ENCODE peak calls at places on chromosomes 1 and 21, in four cellular contexts. One of them, this sample, is unnamed.

GRCh38 chr1:220528679-220529529 is 968 bp downstream of the MARK1 start:
- DNase-seq in stimulated activated CD4-positive, alpha-beta T cell treated with anti-CD3 and anti-CD28 coated beads, Interleukin-4, amount 100 ng/mL, for 4 hours: no peak
- DNase-seq in dorsolateral prefrontal cortex: peak; percentile 45
- DNase-seq in mucosa of gallbladder: no peak
- DNase-seq in this sample: peak; percentile 19

GRCh38 chr1:92691937-92692336 is 93.0 kb downstream of the EVI5 start:
- DNase-seq in mucosa of gallbladder: no peak
- DNase-seq in dorsolateral prefrontal cortex: no peak
- DNase-seq in stimulated activated CD4-positive, alpha-beta T cell treated with anti-CD3 and anti-CD28 coated beads, Interleukin-4, amount 100 ng/mL, for 4 hours: no peak
- DNase-seq in this sample: no peak

GRCh38 chr1:234607091-234608025 is 2.6 kb downstream of the IRF2BP2 start:
- DNase-seq in mucosa of gallbladder: no peak
- DNase-seq in stimulated activated CD4-positive, alpha-beta T cell treated with anti-CD3 and anti-CD28 coated beads, Interleukin-4, amount 100 ng/mL, for 4 hours: no peak
- DNase-seq in dorsolateral prefrontal cortex: peak; percentile 55
- DNase-seq in this sample: no peak

GRCh38 chr1:175866776-175867175 is 123.4 kb upstream of the TNR start:
- DNase-seq in dorsolateral prefrontal cortex: no peak
- DNase-seq in stimulated activated CD4-positive, alpha-beta T cell treated with anti-CD3 and anti-CD28 coated beads, Interleukin-4, amount 100 ng/mL, for 4 hours: no peak
- DNase-seq in mucosa of gallbladder: no peak
- DNase-seq in this sample: no peak

GRCh38 chr21:43925609-43926008 is 60.6 kb downstream of the AGPAT3 start:
- DNase-seq in mucosa of gallbladder: no peak
- DNase-seq in dorsolateral prefrontal cortex: no peak
- DNase-seq in stimulated activated CD4-positive, alpha-beta T cell treated with anti-CD3 and anti-CD28 coated beads, Interleukin-4, amount 100 ng/mL, for 4 hours: no peak
- DNase-seq in this sample: no peak

GRCh38 chr1:210132582-210132981 is 100.0 kb upstream of the SERTAD4 start:
- DNase-seq in mucosa of gallbladder: peak; percentile 18
- DNase-seq in dorsolateral prefrontal cortex: no peak
- DNase-seq in stimulated activated CD4-positive, alpha-beta T cell treated with anti-CD3 and anti-CD28 coated beads, Interleukin-4, amount 100 ng/mL, for 4 hours: no peak
- DNase-seq in this sample: no peak

GRCh38 chr21:34612056-34612455 is 2.9 kb downstream of the RCAN1 start:
- DNase-seq in dorsolateral prefrontal cortex: no peak
- DNase-seq in mucosa of gallbladder: no peak
- DNase-seq in stimulated activated CD4-positive, alpha-beta T cell treated with anti-CD3 and anti-CD28 coated beads, Interleukin-4, amount 100 ng/mL, for 4 hours: no peak
- DNase-seq in this sample: no peak

GRCh38 chr1:179025125-179025974 is at the start of gene FAM20B:
- DNase-seq in stimulated activated CD4-positive, alpha-beta T cell treated with anti-CD3 and anti-CD28 coated beads, Interleukin-4, amount 100 ng/mL, for 4 hours: peak; percentile 88
- DNase-seq in dorsolateral prefrontal cortex: peak; percentile 95
- DNase-seq in mucosa of gallbladder: peak; percentile 96
- DNase-seq in this sample: peak; percentile 90

GRCh38 chr1:233281711-233282581 is 13.6 kb downstream of the PCNX2 start:
- DNase-seq in mucosa of gallbladder: no peak
- DNase-seq in dorsolateral prefrontal cortex: no peak
- DNase-seq in stimulated activated CD4-positive, alpha-beta T cell treated with anti-CD3 and anti-CD28 coated beads, Interleukin-4, amount 100 ng/mL, for 4 hours: no peak
- DNase-seq in this sample: no peak

GRCh38 chr1:214364335-214364734 is 83.4 kb downstream of the SMYD2 start:
- DNase-seq in stimulated activated CD4-positive, alpha-beta T cell treated with anti-CD3 and anti-CD28 coated beads, Interleukin-4, amount 100 ng/mL, for 4 hours: no peak
- DNase-seq in mucosa of gallbladder: no peak
- DNase-seq in dorsolateral prefrontal cortex: no peak
- DNase-seq in this sample: no peak

GRCh38 chr21:39184050-39184980 is 1.1 kb upstream of the PSMG1 start:
- DNase-seq in dorsolateral prefrontal cortex: no peak
- DNase-seq in stimulated activated CD4-positive, alpha-beta T cell treated with anti-CD3 and anti-CD28 coated beads, Interleukin-4, amount 100 ng/mL, for 4 hours: no peak
- DNase-seq in mucosa of gallbladder: no peak
- DNase-seq in this sample: no peak

GRCh38 chr21:44296916-44297315 is 2.9 kb upstream of the PFKL start:
- DNase-seq in mucosa of gallbladder: no peak
- DNase-seq in dorsolateral prefrontal cortex: no peak
- DNase-seq in stimulated activated CD4-positive, alpha-beta T cell treated with anti-CD3 and anti-CD28 coated beads, Interleukin-4, amount 100 ng/mL, for 4 hours: no peak
- DNase-seq in this sample: no peak

GRCh38 chr1:44237721-44238457 is 24.6 kb downstream of the DMAP1 start:
- DNase-seq in stimulated activated CD4-positive, alpha-beta T cell treated with anti-CD3 and anti-CD28 coated beads, Interleukin-4, amount 100 ng/mL, for 4 hours: peak; percentile 44
- DNase-seq in mucosa of gallbladder: no peak
- DNase-seq in dorsolateral prefrontal cortex: no peak
- DNase-seq in this sample: no peak

GRCh38 chr1:197799271-197799670 is 24.0 kb upstream of the DENND1B start:
- DNase-seq in dorsolateral prefrontal cortex: no peak
- DNase-seq in mucosa of gallbladder: no peak
- DNase-seq in stimulated activated CD4-positive, alpha-beta T cell treated with anti-CD3 and anti-CD28 coated beads, Interleukin-4, amount 100 ng/mL, for 4 hours: no peak
- DNase-seq in this sample: no peak

GRCh38 chr1:187264995-187265602 is 436.4 kb downstream of the PLA2G4A start:
- DNase-seq in mucosa of gallbladder: peak; percentile 25
- DNase-seq in stimulated activated CD4-positive, alpha-beta T cell treated with anti-CD3 and anti-CD28 coated beads, Interleukin-4, amount 100 ng/mL, for 4 hours: no peak
- DNase-seq in dorsolateral prefrontal cortex: no peak
- DNase-seq in this sample: peak; percentile 3

GRCh38 chr1:178774263-178774662 is 49.2 kb downstream of the RALGPS2 start:
- DNase-seq in mucosa of gallbladder: no peak
- DNase-seq in stimulated activated CD4-positive, alpha-beta T cell treated with anti-CD3 and anti-CD28 coated beads, Interleukin-4, amount 100 ng/mL, for 4 hours: no peak
- DNase-seq in dorsolateral prefrontal cortex: no peak
- DNase-seq in this sample: no peak

GRCh38 chr21:35075546-35075945 is 26.4 kb upstream of the RUNX1 start:
- DNase-seq in stimulated activated CD4-positive, alpha-beta T cell treated with anti-CD3 and anti-CD28 coated beads, Interleukin-4, amount 100 ng/mL, for 4 hours: no peak
- DNase-seq in dorsolateral prefrontal cortex: no peak
- DNase-seq in mucosa of gallbladder: no peak
- DNase-seq in this sample: no peak

GRCh38 chr1:233441981-233442380 is 114.5 kb downstream of the MAP3K21 start:
- DNase-seq in dorsolateral prefrontal cortex: no peak
- DNase-seq in mucosa of gallbladder: no peak
- DNase-seq in stimulated activated CD4-positive, alpha-beta T cell treated with anti-CD3 and anti-CD28 coated beads, Interleukin-4, amount 100 ng/mL, for 4 hours: no peak
- DNase-seq in this sample: no peak

GRCh38 chr1:96882096-96882495 is 160.5 kb downstream of the PTBP2 start:
- DNase-seq in mucosa of gallbladder: no peak
- DNase-seq in dorsolateral prefrontal cortex: no peak
- DNase-seq in stimulated activated CD4-positive, alpha-beta T cell treated with anti-CD3 and anti-CD28 coated beads, Interleukin-4, amount 100 ng/mL, for 4 hours: no peak
- DNase-seq in this sample: no peak

GRCh38 chr1:229258031-229258850 is 12.7 kb upstream of the RAB4A start:
- DNase-seq in stimulated activated CD4-positive, alpha-beta T cell treated with anti-CD3 and anti-CD28 coated beads, Interleukin-4, amount 100 ng/mL, for 4 hours: peak; percentile 48
- DNase-seq in mucosa of gallbladder: peak; percentile 73
- DNase-seq in dorsolateral prefrontal cortex: peak; percentile 70
- DNase-seq in this sample: peak; percentile 55

GRCh38 chr1:32249831-32250525 is 1.1 kb upstream of the LCK start:
- DNase-seq in mucosa of gallbladder: peak; percentile 61
- DNase-seq in stimulated activated CD4-positive, alpha-beta T cell treated with anti-CD3 and anti-CD28 coated beads, Interleukin-4, amount 100 ng/mL, for 4 hours: peak; percentile 82
- DNase-seq in dorsolateral prefrontal cortex: no peak
- DNase-seq in this sample: no peak

GRCh38 chr1:145977486-145978476 is 13.3 kb downstream of the POLR3GL start:
- DNase-seq in dorsolateral prefrontal cortex: peak; percentile 69
- DNase-seq in mucosa of gallbladder: peak; percentile 87
- DNase-seq in stimulated activated CD4-positive, alpha-beta T cell treated with anti-CD3 and anti-CD28 coated beads, Interleukin-4, amount 100 ng/mL, for 4 hours: peak; percentile 71
- DNase-seq in this sample: peak; percentile 70

GRCh38 chr1:117436528-117436927 is 69.3 kb downstream of the MAN1A2 start:
- DNase-seq in dorsolateral prefrontal cortex: no peak
- DNase-seq in mucosa of gallbladder: no peak
- DNase-seq in stimulated activated CD4-positive, alpha-beta T cell treated with anti-CD3 and anti-CD28 coated beads, Interleukin-4, amount 100 ng/mL, for 4 hours: no peak
- DNase-seq in this sample: no peak

GRCh38 chr1:115539061-115539460 is 102.7 kb upstream of the VANGL1 start:
- DNase-seq in dorsolateral prefrontal cortex: no peak
- DNase-seq in stimulated activated CD4-positive, alpha-beta T cell treated with anti-CD3 and anti-CD28 coated beads, Interleukin-4, amount 100 ng/mL, for 4 hours: no peak
- DNase-seq in mucosa of gallbladder: no peak
- DNase-seq in this sample: no peak

GRCh38 chr1:17661546-17662157 is 93.5 kb upstream of the ACTL8 start:
- DNase-seq in dorsolateral prefrontal cortex: peak; percentile 85
- DNase-seq in mucosa of gallbladder: peak; percentile 33
- DNase-seq in stimulated activated CD4-positive, alpha-beta T cell treated with anti-CD3 and anti-CD28 coated beads, Interleukin-4, amount 100 ng/mL, for 4 hours: peak; percentile 7
- DNase-seq in this sample: peak; percentile 34

GRCh38 chr1:67144696-67145095 is 9.9 kb upstream of the C1orf141 start:
- DNase-seq in mucosa of gallbladder: no peak
- DNase-seq in stimulated activated CD4-positive, alpha-beta T cell treated with anti-CD3 and anti-CD28 coated beads, Interleukin-4, amount 100 ng/mL, for 4 hours: peak; percentile 19
- DNase-seq in dorsolateral prefrontal cortex: no peak
- DNase-seq in this sample: no peak

GRCh38 chr1:172699111-172699510 is 40.2 kb downstream of the FASLG start:
- DNase-seq in dorsolateral prefrontal cortex: no peak
- DNase-seq in mucosa of gallbladder: peak; percentile 16
- DNase-seq in stimulated activated CD4-positive, alpha-beta T cell treated with anti-CD3 and anti-CD28 coated beads, Interleukin-4, amount 100 ng/mL, for 4 hours: peak; percentile 88
- DNase-seq in this sample: no peak

GRCh38 chr1:45035631-45036301 is 23.7 kb downstream of the UROD start:
- DNase-seq in stimulated activated CD4-positive, alpha-beta T cell treated with anti-CD3 and anti-CD28 coated beads, Interleukin-4, amount 100 ng/mL, for 4 hours: no peak
- DNase-seq in mucosa of gallbladder: no peak
- DNase-seq in dorsolateral prefrontal cortex: no peak
- DNase-seq in this sample: no peak

GRCh38 chr1:161313554-161314200 is 504 bp upstream of the SDHC start:
- DNase-seq in mucosa of gallbladder: no peak
- DNase-seq in stimulated activated CD4-positive, alpha-beta T cell treated with anti-CD3 and anti-CD28 coated beads, Interleukin-4, amount 100 ng/mL, for 4 hours: no peak
- DNase-seq in dorsolateral prefrontal cortex: peak; percentile 53
- DNase-seq in this sample: peak; percentile 13

GRCh38 chr21:32481875-32482408 is 69.4 kb downstream of the EVA1C start:
- DNase-seq in stimulated activated CD4-positive, alpha-beta T cell treated with anti-CD3 and anti-CD28 coated beads, Interleukin-4, amount 100 ng/mL, for 4 hours: no peak
- DNase-seq in mucosa of gallbladder: no peak
- DNase-seq in dorsolateral prefrontal cortex: no peak
- DNase-seq in this sample: no peak

GRCh38 chr1:45868861-45869260 is 65.4 kb downstream of the MAST2 start:
- DNase-seq in stimulated activated CD4-positive, alpha-beta T cell treated with anti-CD3 and anti-CD28 coated beads, Interleukin-4, amount 100 ng/mL, for 4 hours: no peak
- DNase-seq in dorsolateral prefrontal cortex: no peak
- DNase-seq in mucosa of gallbladder: no peak
- DNase-seq in this sample: no peak

GRCh38 chr1:178964469-178965330 is 61.0 kb upstream of the FAM20B start:
- DNase-seq in stimulated activated CD4-positive, alpha-beta T cell treated with anti-CD3 and anti-CD28 coated beads, Interleukin-4, amount 100 ng/mL, for 4 hours: no peak
- DNase-seq in mucosa of gallbladder: no peak
- DNase-seq in dorsolateral prefrontal cortex: no peak
- DNase-seq in this sample: no peak

GRCh38 chr1:162248854-162249535 is 127.7 kb downstream of the SPATA46 start:
- DNase-seq in mucosa of gallbladder: no peak
- DNase-seq in dorsolateral prefrontal cortex: peak; percentile 44
- DNase-seq in stimulated activated CD4-positive, alpha-beta T cell treated with anti-CD3 and anti-CD28 coated beads, Interleukin-4, amount 100 ng/mL, for 4 hours: no peak
- DNase-seq in this sample: peak; percentile 15

GRCh38 chr1:47917696-47918095 is 79.5 kb downstream of the TRABD2B start:
- DNase-seq in dorsolateral prefrontal cortex: no peak
- DNase-seq in mucosa of gallbladder: no peak
- DNase-seq in stimulated activated CD4-positive, alpha-beta T cell treated with anti-CD3 and anti-CD28 coated beads, Interleukin-4, amount 100 ng/mL, for 4 hours: no peak
- DNase-seq in this sample: no peak

GRCh38 chr1:161119017-161119378 is 1.1 kb downstream of the NIT1 start:
- DNase-seq in dorsolateral prefrontal cortex: no peak
- DNase-seq in mucosa of gallbladder: no peak
- DNase-seq in stimulated activated CD4-positive, alpha-beta T cell treated with anti-CD3 and anti-CD28 coated beads, Interleukin-4, amount 100 ng/mL, for 4 hours: no peak
- DNase-seq in this sample: no peak